ENCODE peak calls at places on chromosomes 6 and 20, in nine cellular contexts. T is heart right ventricle, I is body of pancreas, E is fibroblast of lung, Q is right lobe of liver, K is gastrocnemius medialis, F is heart left ventricle, S is adrenal gland, V is HCT116. C is an unnamed sample. For H3K4me1, the result is how much of the 10 kb centered on the place peaks cover.

GRCh38 chr20:57265649-57266250 is 691 bp downstream of the BMP7 start:
- DNase-seq in T (no peak), I (no peak), E (no peak), Q (no peak), K (no peak), F (no peak), S (no peak), V (no peak), C (no peak)

GRCh38 chr20:46353506-46354206 is 45.4 kb upstream of the CDH22 start:
- DNase-seq in T (no peak), I (no peak), E (no peak), Q (peak), K (no peak), F (no peak), S (no peak), V (no peak), C (no peak)

GRCh38 chr20:10239954-10240353 is 21.3 kb downstream of the SNAP25 start:
- DNase-seq in T (no peak), I (peak), E (no peak), Q (no peak), K (no peak), F (no peak), S (peak), V (no peak), C (no peak)

GRCh38 chr6:111030008-111031006 is 48.5 kb downstream of the RPF2 start:
- DNase-seq in T (peak), I (no peak), E (no peak), Q (peak), K (peak), F (peak), S (no peak), V (no peak), C (no peak)

GRCh38 chr6:164005312-164005711 is 590.8 kb downstream of the QKI start:
- DNase-seq in T (no peak), I (no peak), E (peak), Q (no peak), K (no peak), F (no peak), S (no peak), V (no peak), C (no peak)

GRCh38 chr6:1570848-1571247 is 38.9 kb upstream of the FOXC1 start:
- DNase-seq in T (no peak), I (no peak), E (no peak), Q (no peak), K (no peak), F (no peak), S (no peak), V (no peak), C (no peak)

GRCh38 chr6:79413562-79414002 is 123.6 kb downstream of the LCA5 start:
- DNase-seq in T (no peak), I (no peak), E (peak), Q (no peak), K (no peak), F (no peak), S (no peak), V (no peak), C (no peak)

GRCh38 chr6:26044140-26045045 is 42.8 kb upstream of the HFE start:
- DNase-seq in T (no peak), I (peak), E (peak), Q (peak), K (peak), F (no peak), S (peak), V (no peak), C (no peak)

GRCh38 chr6:36334832-36335459 is 1.7 kb downstream of the BNIP5 start:
- DNase-seq in T (no peak), I (peak), E (no peak), Q (no peak), K (no peak), F (no peak), S (no peak), V (no peak), C (no peak)

GRCh38 chr6:42345696-42346416 is 105.9 kb downstream of the TRERF1 start:
- DNase-seq in T (no peak), I (no peak), E (no peak), Q (no peak), K (no peak), F (no peak), S (no peak), V (no peak), C (no peak)

GRCh38 chr6:26026833-26027490 is 60.3 kb upstream of the HFE start:
- DNase-seq in T (peak), I (peak), E (peak), Q (peak), K (peak), F (peak), S (peak), V (peak), C (peak)

GRCh38 chr20:44166008-44166407 is 21.0 kb downstream of the JPH2 start:
- DNase-seq in T (no peak), I (no peak), E (peak), Q (no peak), K (no peak), F (no peak), S (no peak), V (no peak), C (no peak)
- H3K4me1 ChIP-seq in T (under half), I (under half), E (under half), Q (under half), K (half or more), F (under half), S (under half), V (under half), C (under half)

GRCh38 chr20:43843965-43844660 is 70.5 kb upstream of the TOX2 start:
- DNase-seq in T (no peak), I (no peak), E (no peak), Q (no peak), K (no peak), F (no peak), S (no peak), V (no peak), C (no peak)

GRCh38 chr20:43849496-43850197 is 65.0 kb upstream of the TOX2 start:
- DNase-seq in T (no peak), I (no peak), E (peak), Q (no peak), K (no peak), F (no peak), S (peak), V (no peak), C (no peak)

GRCh38 chr20:43843096-43843964 is 71.3 kb upstream of the TOX2 start:
- DNase-seq in T (no peak), I (no peak), E (peak), Q (no peak), K (no peak), F (no peak), S (no peak), V (no peak), C (no peak)

GRCh38 chr20:43844778-43845614 is 69.7 kb upstream of the TOX2 start:
- DNase-seq in T (no peak), I (no peak), E (peak), Q (no peak), K (no peak), F (peak), S (no peak), V (peak), C (peak)

DNA sequence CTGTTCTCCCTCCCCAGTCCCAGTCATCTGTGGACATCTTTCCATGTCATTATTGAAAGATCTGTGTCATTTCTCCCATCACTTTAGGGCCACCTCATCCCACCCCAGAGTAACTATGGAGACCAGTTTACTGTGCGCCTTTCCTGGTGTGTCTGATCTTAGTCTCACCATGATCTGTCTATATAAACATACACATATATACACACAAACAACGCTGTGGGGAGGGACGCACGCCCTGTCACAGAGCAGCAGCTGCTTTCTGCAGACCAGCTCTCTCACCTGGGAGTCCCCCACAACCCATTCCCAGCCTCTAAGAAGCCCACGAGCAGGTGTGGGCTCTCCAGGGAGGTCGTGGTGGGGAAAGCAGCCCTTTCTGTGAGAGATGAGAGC is 68.1 kb upstream of the TOX2 start:
- DNase-seq in T (no peak), I (no peak), E (no peak), Q (no peak), K (no peak), F (no peak), S (no peak), V (no peak), C (no peak)
- H3K4me1 ChIP-seq in T (under half), I (under half), E (under half), Q (under half), K (under half), F (under half), S (under half), V (under half), C (under half)

GRCh38 chr6:138554146-138554545 is 54.9 kb upstream of the NHSL1 start:
- DNase-seq in T (no peak), I (no peak), E (no peak), Q (no peak), K (no peak), F (no peak), S (no peak), V (no peak), C (no peak)

GRCh38 chr6:138559153-138559552 is 59.9 kb upstream of the NHSL1 start:
- DNase-seq in T (no peak), I (no peak), E (no peak), Q (no peak), K (no peak), F (no peak), S (no peak), V (no peak), C (no peak)

GRCh38 chr6:138557147-138557546 is 57.9 kb upstream of the NHSL1 start:
- DNase-seq in T (no peak), I (no peak), E (no peak), Q (no peak), K (no peak), F (no peak), S (no peak), V (no peak), C (no peak)

GRCh38 chr6:138560130-138560850 is 61.0 kb upstream of the NHSL1 start:
- DNase-seq in T (no peak), I (no peak), E (no peak), Q (no peak), K (no peak), F (no peak), S (no peak), V (no peak), C (no peak)

DNA sequence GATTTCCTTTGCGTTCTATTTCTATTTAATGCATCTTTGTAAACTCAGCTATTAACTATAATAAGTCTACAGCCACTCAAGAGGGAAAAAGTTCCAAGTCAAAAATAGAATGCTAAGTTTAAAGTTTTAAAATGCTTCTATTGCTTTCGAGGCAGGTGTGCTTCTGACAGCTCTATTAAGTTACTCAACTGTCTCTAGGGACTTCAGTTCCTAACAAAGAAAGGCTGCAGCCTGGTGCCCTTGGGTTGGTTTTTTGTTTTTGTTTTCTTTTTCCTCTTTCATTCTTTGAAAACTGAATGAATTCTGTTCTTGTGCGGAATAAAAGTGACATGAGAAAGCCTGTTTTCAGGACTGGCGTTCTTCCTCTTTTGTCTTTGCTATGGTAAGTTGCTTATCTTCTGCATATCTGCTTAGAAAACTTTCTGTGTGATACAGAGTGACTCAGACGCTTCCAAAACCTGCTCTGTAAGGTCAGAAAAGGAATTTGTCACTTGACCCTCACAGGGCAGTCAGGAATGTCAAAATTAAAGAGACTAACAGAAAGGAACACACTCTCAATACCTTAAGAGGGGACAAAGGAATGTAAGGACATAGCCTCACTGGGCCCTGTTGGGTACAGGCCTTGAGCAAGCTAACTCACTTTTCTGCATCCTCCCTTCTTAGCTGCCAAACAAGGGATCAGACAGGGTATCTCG is 56.1 kb upstream of the NHSL1 start:
- DNase-seq in T (no peak), I (no peak), E (peak), Q (no peak), K (no peak), F (no peak), S (no peak), V (no peak), C (no peak)
- H3K4me1 ChIP-seq in T (under half), I (under half), E (under half), Q (under half), K (under half), F (under half), S (under half), V (under half), C (under half)

GRCh38 chr20:3889489-3890409 is 562 bp downstream of the PANK2 start:
- DNase-seq in T (peak), I (peak), E (peak), Q (peak), K (no peak), F (peak), S (peak), V (no peak), C (no peak)

GRCh38 chr20:3888622-3889488 is at the start of gene PANK2:
- DNase-seq in T (peak), I (peak), E (peak), Q (peak), K (peak), F (peak), S (peak), V (peak), C (peak)

GRCh38 chr20:3890999-3891929 is 2.1 kb downstream of the PANK2 start:
- DNase-seq in T (no peak), I (peak), E (no peak), Q (peak), K (no peak), F (no peak), S (no peak), V (no peak), C (no peak)

GRCh38 chr20:3887870-3888614 is 1.1 kb upstream of the PANK2 start:
- DNase-seq in T (peak), I (no peak), E (peak), Q (peak), K (no peak), F (peak), S (no peak), V (peak), C (no peak)

DNA sequence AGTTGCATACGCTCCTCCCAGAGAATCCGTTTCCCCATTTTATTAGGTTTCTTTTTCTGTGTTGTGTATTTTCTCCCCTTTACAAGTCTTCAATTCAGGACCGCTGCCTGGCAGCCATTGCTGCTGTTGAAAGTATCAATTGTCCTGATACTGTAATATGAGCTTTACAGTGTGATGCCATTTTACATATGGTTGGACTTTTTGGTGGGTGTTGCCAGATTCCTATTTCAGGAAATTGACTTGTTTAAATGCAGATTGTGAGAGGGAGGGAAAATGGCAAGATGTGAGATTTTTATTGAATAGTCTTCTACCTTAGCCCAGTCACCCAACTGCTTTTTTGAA is 1.2 kb downstream of the PANK2 start:
- DNase-seq in T (no peak), I (no peak), E (peak), Q (peak), K (no peak), F (no peak), S (no peak), V (no peak), C (no peak)
- H3K4me1 ChIP-seq in T (half or more), I (half or more), E (under half), Q (under half), K (under half), F (under half), S (under half), V (under half), C (under half)

GRCh38 chr20:1383621-1384404 is 9.0 kb downstream of the FKBP1A start:
- DNase-seq in T (no peak), I (no peak), E (no peak), Q (no peak), K (no peak), F (no peak), S (no peak), V (no peak), C (no peak)

GRCh38 chr20:1377984-1378742 is 14.7 kb downstream of the FKBP1A start:
- DNase-seq in T (no peak), I (no peak), E (peak), Q (no peak), K (no peak), F (no peak), S (no peak), V (peak), C (peak)

GRCh38 chr20:1382670-1383069 is 10.2 kb downstream of the FKBP1A start:
- DNase-seq in T (no peak), I (no peak), E (no peak), Q (no peak), K (no peak), F (no peak), S (no peak), V (no peak), C (no peak)

GRCh38 chr20:1386323-1386722 is 6.5 kb downstream of the FKBP1A start:
- DNase-seq in T (no peak), I (no peak), E (no peak), Q (no peak), K (no peak), F (no peak), S (no peak), V (no peak), C (no peak)

GRCh38 chr20:1381753-1382591 is 10.9 kb downstream of the FKBP1A start:
- DNase-seq in T (no peak), I (no peak), E (peak), Q (no peak), K (peak), F (no peak), S (no peak), V (no peak), C (no peak)
- H3K4me1 ChIP-seq in T (half or more), I (half or more), E (under half), Q (under half), K (half or more), F (under half), S (under half), V (under half), C (half or more)

DNA sequence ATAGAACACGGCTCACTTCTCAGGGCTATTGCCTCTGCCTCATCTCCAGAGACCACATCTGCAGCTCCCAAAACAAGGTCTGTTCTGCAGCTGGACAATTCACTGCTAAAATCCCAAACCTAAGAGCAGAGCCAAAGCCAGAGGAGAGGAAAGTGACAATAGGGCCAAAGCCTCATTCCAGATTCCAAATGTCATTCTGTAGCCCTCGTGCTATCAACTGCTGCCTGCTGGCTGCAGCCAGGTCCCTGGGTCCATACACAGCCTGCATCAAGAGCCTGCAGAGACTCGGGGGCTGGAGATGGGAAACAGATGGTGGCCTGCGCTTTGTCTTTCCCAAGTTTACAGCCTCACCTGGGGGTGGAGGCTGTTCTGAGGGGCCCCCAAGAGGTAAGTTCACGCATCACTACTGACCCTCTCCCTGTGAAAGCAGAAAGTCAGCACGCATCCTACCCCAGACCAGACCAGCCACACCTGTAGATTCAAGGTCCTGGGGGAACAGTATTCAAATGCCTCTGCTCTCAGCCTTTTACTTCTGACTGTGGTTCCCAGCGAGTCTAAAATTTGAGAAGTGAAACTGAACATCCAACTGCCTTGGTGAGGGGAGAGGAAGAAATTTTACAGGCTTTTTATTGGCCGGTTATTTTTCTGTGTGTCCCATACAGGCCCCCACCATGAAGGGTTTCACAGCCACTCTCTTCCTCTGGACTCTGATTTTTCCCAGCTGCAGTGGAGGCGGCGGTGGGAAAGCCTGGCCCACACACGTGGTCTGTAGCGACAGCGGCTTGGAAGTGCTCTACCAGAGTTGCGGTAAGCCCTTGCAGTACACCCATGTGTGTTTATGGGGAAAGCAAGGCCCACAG is at the start of gene LY86:
- DNase-seq in T (peak), I (no peak), E (no peak), Q (no peak), K (no peak), F (peak), S (no peak), V (no peak), C (no peak)
- H3K4me1 ChIP-seq in T (under half), I (under half), E (under half), Q (under half), K (under half), F (under half), S (under half), V (under half), C (under half)

DNA sequence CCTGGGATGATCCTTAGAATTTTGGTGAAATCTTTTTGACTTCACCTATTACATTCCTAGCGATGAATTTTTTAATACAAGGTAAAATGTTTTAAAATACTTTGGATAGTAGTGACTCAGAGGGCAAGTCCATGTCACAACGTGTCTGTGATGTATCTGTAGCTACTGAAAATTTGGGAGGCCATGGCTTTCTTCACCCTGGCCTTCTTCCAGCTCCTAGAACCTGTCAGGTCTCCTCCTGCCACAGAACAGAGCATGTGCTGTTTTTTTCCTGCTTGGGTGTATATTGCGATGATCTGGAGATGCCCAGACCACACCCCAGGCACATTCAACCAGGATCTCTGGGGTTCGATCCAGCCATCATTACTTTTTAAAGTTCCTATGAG is 194.4 kb downstream of the BTBD3 start:
- DNase-seq in T (no peak), I (no peak), E (no peak), Q (no peak), K (no peak), F (no peak), S (no peak), V (no peak), C (no peak)
- H3K4me1 ChIP-seq in T (under half), I (under half), E (under half), Q (under half), K (under half), F (under half), S (under half), V (under half), C (under half)

C was measured in Panc1.